ENCODE peak calls at places on chromosomes 11 and 22, in five cellular contexts. R is fibroblast of lung; P is amygdala; J is stimulated activated CD4-positive, alpha-beta T cell treated with anti-CD3 and anti-CD28 coated beads, Interleukin-4, amount 100 ng/mL, for 4 hours; H is thyroid gland. F is an unnamed sample.

GRCh38 chr11:119680899-119681370 is 48.1 kb downstream of the NECTIN1 start:
- DNase-seq in R (peak), P (no peak), J (no peak), H (no peak), F (no peak)

GRCh38 chr22:29810156-29810555 is 27.9 kb downstream of the ASCC2 start:
- DNase-seq in R (no peak), P (no peak), J (no peak), H (no peak), F (no peak)

GRCh38 chr11:113817162-113817561 is 37.6 kb downstream of the CLDN25 start:
- DNase-seq in R (no peak), P (no peak), J (no peak), H (no peak), F (no peak)

GRCh38 chr22:44523981-44524759 is 26.1 kb upstream of the RTL6 start:
- DNase-seq in R (peak), P (no peak), J (no peak), H (no peak), F (no peak)

GRCh38 chr22:45692549-45692948 is 20.9 kb downstream of the ATXN10 start:
- DNase-seq in R (peak), P (no peak), J (no peak), H (no peak), F (no peak)

GRCh38 chr22:47324435-47324990 is 562.1 kb downstream of the TBC1D22A start:
- DNase-seq in R (no peak), P (no peak), J (no peak), H (no peak), F (no peak)

GRCh38 chr11:71153005-71153395 is 99.4 kb downstream of the SHANK2 start:
- DNase-seq in R (peak), P (no peak), J (no peak), H (peak), F (no peak)

GRCh38 chr11:1346669-1347390 is 37.4 kb upstream of the TOLLIP start:
- DNase-seq in R (no peak), P (no peak), J (no peak), H (no peak), F (no peak)

GRCh38 chr11:8082391-8083087 is 1.5 kb downstream of the TUB start:
- DNase-seq in R (no peak), P (no peak), J (no peak), H (no peak), F (no peak)

GRCh38 chr11:36311926-36312592 is 16.0 kb downstream of the PRR5L start:
- DNase-seq in R (no peak), P (no peak), J (no peak), H (no peak), F (no peak)

GRCh38 chr11:117197516-117198456 is 1.4 kb upstream of the TAGLN start:
- DNase-seq in R (peak), P (no peak), J (no peak), H (peak), F (no peak)

GRCh38 chr11:62147545-62147944 is 23.7 kb downstream of the INCENP start:
- DNase-seq in R (no peak), P (no peak), J (no peak), H (no peak), F (no peak)

GRCh38 chr22:38383417-38383816 is 66.2 kb upstream of the CSNK1E start:
- DNase-seq in R (no peak), P (no peak), J (no peak), H (no peak), F (no peak)

GRCh38 chr11:35629914-35630313 is 11.7 kb downstream of the FJX1 start:
- DNase-seq in R (peak), P (no peak), J (no peak), H (no peak), F (no peak)

GRCh38 chr11:64745523-64746328 is 1.8 kb upstream of the RASGRP2 start:
- DNase-seq in R (peak), P (no peak), J (peak), H (peak), F (peak)

GRCh38 chr11:41282436-41282835 is 177.0 kb downstream of the LRRC4C start:
- DNase-seq in R (no peak), P (no peak), J (no peak), H (no peak), F (no peak)

GRCh38 chr11:83272627-83273026 is 13.5 kb downstream of the CCDC90B start:
- DNase-seq in R (peak), P (no peak), J (no peak), H (no peak), F (no peak)